ENCODE peak calls at places on chromosomes 12 and 14, in ten cellular contexts. L, P, D, C, Q, I, E, K, X and N are unnamed samples.
A peak's percentile ranks its signal among the peaks of the same experiment; 100 is the strongest.

GRCh38 chr12:114817491-114818440 is 133.8 kb upstream of the TBX3 start:
- DNase-seq in L (no peak), P (no peak), D (no peak), C (no peak), Q (no peak), I (no peak), E (no peak), K (no peak), X (no peak), N (no peak)

GRCh38 chr14:104393898-104394605 is 185.5 kb upstream of the C14orf180 start:
- DNase-seq in L (peak; percentile 68), P (no peak), D (peak; percentile 59), C (no peak), Q (peak; percentile 63), I (peak; percentile 62), E (no peak), K (peak; percentile 67), X (no peak), N (no peak)

GRCh38 chr12:85865905-85866304 is 8.2 kb upstream of the NTS start:
- DNase-seq in L (no peak), P (no peak), D (no peak), C (no peak), Q (no peak), I (no peak), E (no peak), K (no peak), X (no peak), N (no peak)

GRCh38 chr14:100540141-100540925 is 46.9 kb downstream of the BEGAIN start:
- DNase-seq in L (no peak), P (peak; percentile 17), D (no peak), C (peak; percentile 57), Q (no peak), I (no peak), E (no peak), K (peak; percentile 56), X (no peak), N (no peak)

GRCh38 chr12:69688496-69689427 is 10.3 kb downstream of the BEST3 start:
- DNase-seq in L (peak; percentile 33), P (peak; percentile 71), D (peak; percentile 21), C (peak; percentile 65), Q (peak; percentile 31), I (peak; percentile 96), E (no peak), K (no peak), X (peak; percentile 60), N (no peak)

GRCh38 chr12:82972624-82973023 is 285.9 kb downstream of the TMTC2 start:
- DNase-seq in L (no peak), P (no peak), D (no peak), C (no peak), Q (no peak), I (no peak), E (no peak), K (no peak), X (no peak), N (no peak)

GRCh38 chr14:60648169-60648933 is 926 bp downstream of the SIX1 start:
- DNase-seq in L (no peak), P (no peak), D (no peak), C (peak; percentile 24), Q (no peak), I (no peak), E (no peak), K (no peak), X (no peak), N (no peak)

GRCh38 chr14:76348898-76349297 is 27.0 kb upstream of the ESRRB start:
- DNase-seq in L (no peak), P (peak; percentile 47), D (no peak), C (peak; percentile 7), Q (no peak), I (peak; percentile 95), E (no peak), K (no peak), X (no peak), N (no peak)

GRCh38 chr12:19710811-19711793 is 271.8 kb downstream of the AEBP2 start:
- DNase-seq in L (no peak), P (no peak), D (no peak), C (no peak), Q (no peak), I (no peak), E (no peak), K (peak; percentile 82), X (no peak), N (no peak)

GRCh38 chr14:49863483-49864262 is 11.1 kb upstream of the NEMF start:
- DNase-seq in L (no peak), P (no peak), D (no peak), C (peak; percentile 52), Q (no peak), I (peak; percentile 21), E (no peak), K (no peak), X (no peak), N (no peak)

GRCh38 chr12:6392499-6392898 is 8.5 kb downstream of the LTBR start:
- DNase-seq in L (peak; percentile 83), P (no peak), D (peak; percentile 88), C (no peak), Q (peak; percentile 68), I (no peak), E (peak; percentile 92), K (peak; percentile 91), X (peak; percentile 81), N (no peak)

GRCh38 chr14:101475468-101476257 is 85.6 kb upstream of the DIO3 start:
- DNase-seq in L (no peak), P (no peak), D (no peak), C (no peak), Q (peak; percentile 23), I (no peak), E (no peak), K (peak; percentile 72), X (no peak), N (no peak)

DNA sequence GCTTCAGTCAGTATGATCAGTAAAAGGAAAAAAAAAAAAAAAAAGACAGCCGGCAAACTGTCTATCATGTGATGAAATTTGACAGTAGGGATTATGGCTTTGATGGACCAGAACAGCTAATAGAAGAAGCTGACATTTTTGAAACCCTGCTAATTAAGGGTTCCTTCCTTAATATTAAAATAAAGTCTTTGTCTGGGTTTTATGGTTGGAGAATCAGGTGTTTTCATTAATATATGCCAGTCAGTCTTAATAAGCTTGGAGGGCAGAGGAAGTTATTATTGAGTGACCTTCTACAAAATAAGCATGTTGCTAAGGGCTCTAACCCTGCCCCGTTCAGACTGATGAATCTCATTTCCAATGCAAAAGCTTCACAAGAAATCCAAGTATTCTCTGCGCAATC is 289.8 kb downstream of the EGLN3 start:
- DNase-seq in L (no peak), P (no peak), D (no peak), C (no peak), Q (no peak), I (no peak), E (no peak), K (no peak), X (no peak), N (no peak)
- TF ChIP-seq POLR2AphosphoS5 in L (no peak), P (no peak), D (no peak), C (no peak), Q (no peak), I (no peak), E (no peak), K (no peak), X (no peak), N (no peak)

DNA sequence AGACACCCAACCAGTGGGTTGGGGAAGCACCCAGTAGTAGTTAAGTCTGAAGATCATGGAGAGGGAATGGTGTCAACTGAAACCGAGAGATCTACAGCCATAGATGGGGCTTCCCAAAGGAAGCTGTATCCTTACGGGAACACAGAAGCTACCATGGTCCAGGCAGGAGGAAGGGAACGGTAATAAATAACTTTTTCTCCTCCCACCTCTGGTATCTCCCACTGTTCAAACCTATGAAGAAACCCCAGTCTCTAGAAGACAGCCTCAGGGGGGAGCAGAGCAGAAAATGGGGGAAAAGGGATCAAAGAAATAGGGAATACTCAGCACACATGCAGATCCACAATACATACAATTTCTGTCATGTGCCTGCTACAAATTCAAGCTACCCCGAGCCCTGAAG is 33.4 kb downstream of the ZNF605 start:
- DNase-seq in L (no peak), P (no peak), D (no peak), C (no peak), Q (no peak), I (no peak), E (no peak), K (no peak), X (no peak), N (no peak)
- TF ChIP-seq POLR2A in L (no peak), P (no peak), D (no peak), C (no peak), Q (no peak), I (no peak), E (no peak), K (no peak), X (no peak), N (no peak)

DNA sequence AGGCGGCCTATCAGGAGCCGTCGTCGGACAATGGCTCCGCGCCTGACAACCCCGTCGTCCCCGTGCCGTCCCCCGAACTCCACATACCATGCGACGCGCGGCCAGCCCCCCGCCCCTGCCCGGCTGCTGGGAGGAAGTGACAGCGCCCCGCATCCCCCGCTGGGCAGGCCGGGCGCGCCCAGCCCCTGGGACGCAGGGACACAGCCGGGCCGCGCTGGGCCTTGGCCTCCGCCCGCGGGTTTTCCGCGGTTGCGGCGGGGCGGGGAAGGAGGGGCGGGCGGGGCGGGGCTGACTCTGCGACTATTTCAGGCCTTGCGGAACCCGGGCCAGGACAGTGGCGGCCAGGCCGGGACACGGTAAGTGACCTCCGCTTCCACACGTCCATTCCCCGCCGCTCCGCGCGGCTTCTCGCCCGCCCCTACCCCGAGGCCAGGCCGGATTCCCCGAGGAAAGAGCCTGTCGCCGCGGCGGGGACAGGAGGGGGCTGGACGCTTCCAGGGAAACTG is at the start of gene TNFAIP2:
- DNase-seq in L (peak; percentile 68), P (no peak), D (peak; percentile 55), C (peak; percentile 69), Q (no peak), I (no peak), E (no peak), K (peak; percentile 84), X (no peak), N (no peak)
- TF ChIP-seq POLR2AphosphoS5 in L (peak; percentile 21), P (no peak), D (peak; percentile 68), C (no peak), Q (peak; percentile 73), I (peak; percentile 42), E (peak; percentile 76), K (peak; percentile 77), X (no peak), N (no peak)

GRCh38 chr12:75047885-75048525 is 161.6 kb downstream of the KCNC2 start:
- DNase-seq in L (no peak), P (no peak), D (no peak), C (no peak), Q (no peak), I (no peak), E (no peak), K (no peak), X (no peak), N (no peak)

DNA sequence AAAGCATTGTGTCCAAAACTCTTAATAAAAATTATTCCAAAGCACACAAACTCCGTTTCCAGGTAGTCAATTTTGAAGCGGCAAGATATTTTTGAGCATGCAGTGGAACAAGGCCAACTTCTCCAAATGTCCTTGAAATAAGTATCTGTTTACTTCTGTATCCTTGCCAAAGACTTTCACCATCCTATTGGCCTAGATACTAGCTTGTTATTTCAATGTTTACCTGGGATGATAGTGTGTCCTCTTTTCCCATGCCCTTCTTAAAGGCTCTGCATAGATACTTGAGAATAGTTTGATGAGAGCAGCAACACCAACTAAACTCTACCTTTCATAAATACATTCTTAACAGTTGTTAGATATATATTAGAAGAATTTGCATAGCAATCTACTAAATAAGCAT is 160.9 kb downstream of the KCNC2 start:
- DNase-seq in L (no peak), P (no peak), D (no peak), C (no peak), Q (no peak), I (no peak), E (no peak), K (no peak), X (peak; percentile 11), N (no peak)
- TF ChIP-seq POLR2A in L (no peak), P (no peak), D (no peak), C (no peak), Q (no peak), I (no peak), E (no peak), K (no peak), X (no peak), N (no peak)